ENCODE peak calls at places on chromosomes 13 and 19, in nine cellular contexts. Q is stimulated activated CD8-positive, alpha-beta memory T cell treated with anti-CD3 and anti-CD28 coated beads, Interleukin-15, amount 100 ng/mL, for 4 hours; O is IMR-90; V is activated gamma-delta T cell treated with Interleukin-2 at 50 U/mL for 16 hours; R is stimulated activated CD4-positive, alpha-beta T cell treated with anti-CD3 and anti-CD28 coated beads, Interleukin-1b, Interleukin-23, amount 100 ng/mL, for 1 hour; Z is iris pigment epithelial cell; F is fibroblast of pulmonary artery; T is HS-5; A is heart right ventricle. C is an unnamed sample.
A peak's percentile ranks its signal among the peaks of the same experiment; 100 is the strongest.

GRCh38 chr19:30896551-30896950 is 452.7 kb downstream of the TSHZ3 start:
- DNase-seq in Z (no peak), A (no peak), T (no peak), O (no peak), Q (no peak), F (no peak), R (no peak), V (no peak), C (no peak)

GRCh38 chr13:35164324-35164932 is 222.4 kb downstream of the NBEA start:
- DNase-seq in A (no peak), O (peak; percentile 27), Q (no peak), V (no peak), R (no peak), F (peak; percentile 65), Z (peak; percentile 27), T (no peak), C (no peak)

GRCh38 chr19:2122251-2122650 is 25.5 kb downstream of the IZUMO4 start:
- DNase-seq in A (no peak), T (no peak), V (no peak), Q (no peak), F (no peak), R (no peak), Z (no peak), O (no peak), C (no peak)

GRCh38 chr19:3768015-3768747 is 3.8 kb downstream of the RAX2 start:
- DNase-seq in O (no peak), Z (no peak), Q (no peak), A (no peak), V (no peak), F (no peak), R (no peak), T (no peak), C (no peak)

GRCh38 chr13:68390987-68391386 is 1160.9 kb upstream of the PCDH9 start:
- DNase-seq in O (no peak), Z (no peak), A (no peak), Q (no peak), V (no peak), R (no peak), T (no peak), F (no peak), C (no peak)

GRCh38 chr19:28169168-28169862 is 1043.6 kb downstream of the UQCRFS1 start:
- DNase-seq in R (no peak), V (no peak), F (no peak), Z (no peak), Q (no peak), A (no peak), O (no peak), T (no peak), C (no peak)

GRCh38 chr13:71801781-71802180 is 65.2 kb downstream of the DACH1 start:
- DNase-seq in Q (no peak), F (no peak), V (no peak), O (no peak), Z (no peak), R (no peak), T (no peak), A (no peak), C (no peak)

GRCh38 chr13:110340812-110341444 is 33.8 kb downstream of the COL4A2 start:
- DNase-seq in A (peak; percentile 79), R (peak; percentile 10), O (peak; percentile 93), Q (peak; percentile 36), F (peak; percentile 95), Z (peak; percentile 84), T (no peak), V (peak; percentile 45), C (no peak)

GRCh38 chr19:1336079-1336684 is 47.5 kb upstream of the NDUFS7 start:
- DNase-seq in Z (no peak), V (no peak), O (no peak), F (no peak), A (no peak), Q (no peak), R (no peak), T (no peak), C (no peak)

GRCh38 chr13:95628488-95628887 is 16.0 kb downstream of the DZIP1 start:
- DNase-seq in Z (peak; percentile 27), O (no peak), R (no peak), Q (no peak), A (no peak), F (no peak), V (no peak), T (no peak), C (no peak)

GRCh38 chr13:95403349-95404140 is 102.3 kb upstream of the ABCC4 start:
- DNase-seq in Q (no peak), A (no peak), O (no peak), R (no peak), Z (no peak), F (no peak), T (no peak), V (no peak), C (no peak)

GRCh38 chr13:85406269-85406975 is 392.8 kb downstream of the SLITRK6 start:
- DNase-seq in Z (no peak), O (no peak), Q (no peak), A (no peak), R (no peak), T (no peak), F (no peak), V (no peak), C (no peak)

GRCh38 chr13:42266464-42266863 is 5.5 kb upstream of the AKAP11 start:
- DNase-seq in V (no peak), Z (peak; percentile 84), R (no peak), O (peak; percentile 79), A (no peak), Q (no peak), F (peak; percentile 76), T (no peak), C (no peak)

GRCh38 chr19:14479985-14480694 is 5.0 kb upstream of the PTGER1 start:
- DNase-seq in Q (no peak), T (no peak), V (peak; percentile 68), F (no peak), R (peak; percentile 58), O (peak; percentile 20), Z (peak; percentile 31), A (peak; percentile 56), C (no peak)

GRCh38 chr13:59531571-59532091 is 632.1 kb downstream of the DIAPH3 start:
- DNase-seq in F (peak; percentile 94), T (no peak), Z (peak; percentile 82), Q (no peak), O (peak; percentile 89), R (no peak), V (peak; percentile 5), A (peak; percentile 81), C (peak; percentile 18)

GRCh38 chr19:14054721-14055120 is 7.2 kb downstream of the PALM3 start:
- DNase-seq in A (no peak), R (no peak), Z (no peak), F (no peak), T (no peak), Q (no peak), V (no peak), O (no peak), C (no peak)

GRCh38 chr13:111031531-111031961 is 83.6 kb upstream of the ARHGEF7 start:
- DNase-seq in Q (no peak), O (peak; percentile 58), R (no peak), F (no peak), T (peak; percentile 74), V (no peak), A (no peak), Z (peak; percentile 85), C (no peak)

GRCh38 chr19:46345157-46345556 is 1.7 kb upstream of the PPP5C start:
- DNase-seq in R (no peak), V (no peak), Z (no peak), A (no peak), F (no peak), T (no peak), Q (no peak), O (no peak), C (no peak)

GRCh38 chr13:71730267-71730666 is 136.7 kb downstream of the DACH1 start:
- DNase-seq in T (peak; percentile 2), A (no peak), R (no peak), V (no peak), O (no peak), F (no peak), Z (no peak), Q (no peak), C (no peak)

GRCh38 chr13:66224644-66225043 is 1005.5 kb downstream of the PCDH9 start:
- DNase-seq in Q (no peak), A (no peak), F (no peak), O (no peak), Z (no peak), T (no peak), R (no peak), V (no peak), C (no peak)

GRCh38 chr19:37931941-37932655 is 25.1 kb downstream of the SIPA1L3 start:
- DNase-seq in A (peak; percentile 26), O (peak; percentile 78), Z (peak; percentile 68), V (no peak), T (no peak), R (no peak), Q (no peak), F (peak; percentile 65), C (no peak)

GRCh38 chr19:49331616-49332055 is 3.6 kb upstream of the CD37 start:
- DNase-seq in T (no peak), Z (peak; percentile 85), O (peak; percentile 57), F (peak; percentile 60), R (peak; percentile 22), Q (peak; percentile 42), A (no peak), V (peak; percentile 31), C (peak; percentile 37)

GRCh38 chr13:106145070-106145469 is 390.4 kb downstream of the EFNB2 start:
- DNase-seq in O (no peak), R (no peak), V (no peak), A (no peak), Q (no peak), Z (no peak), F (no peak), T (no peak), C (no peak)

GRCh38 chr19:36113895-36114762 is 546 bp downstream of the POLR2I start:
- DNase-seq in O (peak; percentile 30), V (no peak), T (no peak), Q (no peak), F (peak; percentile 29), R (no peak), A (no peak), Z (peak; percentile 28), C (no peak)

GRCh38 chr13:91368676-91369425 is 21.4 kb downstream of the MIR17HG start:
- DNase-seq in F (peak; percentile 12), T (no peak), Q (no peak), Z (no peak), A (no peak), R (no peak), V (no peak), O (peak; percentile 19), C (no peak)